ENCODE peak calls at places on chromosomes 6 and 20, in seven cellular contexts. Q is lower leg skin, G is ureter, P is WTC11, K is AG08395, R is bronchial epithelial cell, E is COR-L47. C is an unnamed sample.

GRCh38 chr6:140857734-140858380 is 1274.9 kb upstream of the GJE1 start:
- DNase-seq in Q (no peak), G (no peak), P (no peak), K (peak; percentile 56), R (peak; percentile 85), E (no peak), C (no peak)

GRCh38 chr6:113924199-113924791 is 46.7 kb downstream of the HDAC2 start:
- DNase-seq in Q (no peak), G (no peak), P (no peak), K (no peak), R (no peak), E (no peak), C (no peak)

GRCh38 chr6:83511901-83512681 is at the start of gene PRSS35:
- DNase-seq in Q (peak; percentile 86), G (peak; percentile 58), P (peak; percentile 85), K (peak; percentile 57), R (peak; percentile 28), E (no peak), C (no peak)

GRCh38 chr6:165649701-165650137 is 13.3 kb downstream of the PDE10A start:
- DNase-seq in Q (no peak), G (no peak), P (no peak), K (no peak), R (no peak), E (no peak), C (no peak)

GRCh38 chr20:57332105-57333089 is 2.8 kb downstream of the SPO11 start:
- DNase-seq in Q (no peak), G (no peak), P (no peak), K (no peak), R (peak; percentile 40), E (no peak), C (no peak)

GRCh38 chr6:52538921-52539354 is 37.9 kb downstream of the TRAM2 start:
- DNase-seq in Q (peak; percentile 67), G (no peak), P (no peak), K (peak; percentile 66), R (no peak), E (no peak), C (no peak)

GRCh38 chr20:63191400-63191799 is 24.5 kb downstream of the YTHDF1 start:
- DNase-seq in Q (no peak), G (peak; percentile 68), P (no peak), K (no peak), R (peak; percentile 91), E (peak; percentile 99), C (no peak)

GRCh38 chr20:62201173-62202082 is 18.6 kb downstream of the MTG2 start:
- DNase-seq in Q (no peak), G (no peak), P (no peak), K (no peak), R (no peak), E (no peak), C (peak; percentile 60)

GRCh38 chr6:16823700-16824352 is 62.6 kb upstream of the ATXN1 start:
- DNase-seq in Q (no peak), G (no peak), P (no peak), K (no peak), R (no peak), E (no peak), C (no peak)

GRCh38 chr20:62860391-62860923 is 1.2 kb downstream of the TCFL5 start:
- DNase-seq in Q (no peak), G (no peak), P (no peak), K (peak; percentile 26), R (no peak), E (peak; percentile 54), C (no peak)

GRCh38 chr6:161199845-161200244 is 74.0 kb downstream of the AGPAT4 start:
- DNase-seq in Q (no peak), G (no peak), P (no peak), K (no peak), R (no peak), E (no peak), C (no peak)

GRCh38 chr6:107729098-107729497 is 95.0 kb downstream of the SCML4 start:
- DNase-seq in Q (peak; percentile 25), G (no peak), P (no peak), K (no peak), R (no peak), E (no peak), C (no peak)

GRCh38 chr6:149065658-149066556 is 251.6 kb upstream of the TAB2 start:
- DNase-seq in Q (no peak), G (no peak), P (no peak), K (no peak), R (no peak), E (no peak), C (peak; percentile 88)

GRCh38 chr6:19413323-19413722 is 423.8 kb upstream of the ID4 start:
- DNase-seq in Q (no peak), G (no peak), P (no peak), K (peak; percentile 48), R (peak; percentile 86), E (no peak), C (no peak)

GRCh38 chr6:43096451-43097097 is 20.5 kb downstream of the PTK7 start:
- DNase-seq in Q (no peak), G (peak; percentile 62), P (peak; percentile 51), K (peak; percentile 72), R (peak; percentile 97), E (no peak), C (no peak)

GRCh38 chr6:133301739-133302138 is 60.6 kb downstream of the EYA4 start:
- DNase-seq in Q (no peak), G (no peak), P (no peak), K (no peak), R (no peak), E (no peak), C (no peak)

GRCh38 chr6:144931172-144932035 is 646.3 kb downstream of the UTRN start:
- DNase-seq in Q (no peak), G (peak; percentile 50), P (peak; percentile 52), K (peak; percentile 49), R (peak; percentile 42), E (no peak), C (peak; percentile 8)

GRCh38 chr20:25252686-25253421 is 5.0 kb downstream of the PYGB start:
- DNase-seq in Q (peak; percentile 67), G (peak; percentile 32), P (no peak), K (no peak), R (no peak), E (peak; percentile 36), C (no peak)

GRCh38 chr6:42099340-42100028 is 42.9 kb downstream of the C6orf132 start:
- DNase-seq in Q (peak; percentile 91), G (peak; percentile 81), P (no peak), K (peak; percentile 37), R (peak; percentile 92), E (no peak), C (no peak)

GRCh38 chr20:37845261-37845681 is 57.7 kb upstream of the VSTM2L start:
- DNase-seq in Q (no peak), G (no peak), P (no peak), K (no peak), R (no peak), E (peak; percentile 53), C (no peak)

GRCh38 chr20:47606414-47607207 is 104.9 kb downstream of the NCOA3 start:
- DNase-seq in Q (no peak), G (no peak), P (no peak), K (no peak), R (no peak), E (no peak), C (no peak)

GRCh38 chr6:11491998-11492397 is 45.6 kb upstream of the TMEM170B start:
- DNase-seq in Q (no peak), G (no peak), P (no peak), K (no peak), R (no peak), E (no peak), C (no peak)

GRCh38 chr20:41717464-41717863 is 99.3 kb upstream of the CHD6 start:
- DNase-seq in Q (no peak), G (no peak), P (no peak), K (peak; percentile 45), R (no peak), E (peak; percentile 96), C (no peak)

GRCh38 chr6:125300992-125301434 is 754 bp downstream of the HDDC2 start:
- DNase-seq in Q (no peak), G (no peak), P (no peak), K (peak; percentile 24), R (peak; percentile 13), E (no peak), C (no peak)

GRCh38 chr6:125375841-125376240 is 74.1 kb upstream of the HDDC2 start:
- DNase-seq in Q (no peak), G (no peak), P (no peak), K (no peak), R (no peak), E (no peak), C (no peak)

GRCh38 chr20:7608246-7608645 is 332.0 kb downstream of the HAO1 start:
- DNase-seq in Q (no peak), G (no peak), P (peak; percentile 24), K (peak; percentile 8), R (no peak), E (no peak), C (no peak)

GRCh38 chr6:3139090-3139903 is 18.0 kb downstream of the TUBB2A start:
- DNase-seq in Q (no peak), G (peak; percentile 72), P (no peak), K (peak; percentile 84), R (peak; percentile 90), E (peak; percentile 64), C (no peak)

GRCh38 chr6:119347466-119348307 is 1.9 kb downstream of the MAN1A1 start:
- DNase-seq in Q (peak; percentile 89), G (peak; percentile 63), P (no peak), K (peak; percentile 14), R (no peak), E (no peak), C (no peak)